ENCODE peak calls at places on chromosome 1, in ten cellular contexts. G is transverse colon, J is suprapubic skin, T is upper lobe of left lung, U is HCT116, M is sigmoid colon, X is stomach, S is GM23338, Y is breast epithelium, P is endothelial cell of umbilical vein. D is an unnamed sample.

GRCh38 chr1:227945891-227946623 is 1.7 kb downstream of the WNT9A start:
- DNase-seq in G (peak; percentile 79), J (peak; percentile 83), T (peak; percentile 88), U (peak; percentile 77), M (peak; percentile 91), X (peak; percentile 86), S (peak; percentile 50), Y (peak; percentile 55), P (peak; percentile 91), D (no peak)

GRCh38 chr1:230153655-230154296 is 86.7 kb downstream of the GALNT2 start:
- DNase-seq in G (no peak), J (no peak), T (no peak), U (no peak), M (peak; percentile 77), X (no peak), S (no peak), Y (no peak), P (no peak), D (no peak)

GRCh38 chr1:235160395-235160964 is 570 bp downstream of the RBM34 start:
- DNase-seq in G (no peak), J (no peak), T (no peak), U (peak; percentile 37), M (no peak), X (no peak), S (peak; percentile 52), Y (no peak), P (no peak), D (peak; percentile 34)

GRCh38 chr1:174964261-174964984 is 35.3 kb upstream of the CACYBP start:
- DNase-seq in G (no peak), J (no peak), T (no peak), U (no peak), M (no peak), X (no peak), S (no peak), Y (no peak), P (peak; percentile 25), D (no peak)

GRCh38 chr1:201348211-201348566 is 29.3 kb downstream of the TNNT2 start:
- DNase-seq in G (peak; percentile 33), J (peak; percentile 59), T (no peak), U (peak; percentile 53), M (no peak), X (peak; percentile 50), S (peak; percentile 92), Y (no peak), P (peak; percentile 17), D (peak; percentile 52)

GRCh38 chr1:58515794-58516401 is 30.6 kb downstream of the OMA1 start:
- DNase-seq in G (peak; percentile 21), J (no peak), T (no peak), U (peak; percentile 69), M (peak; percentile 73), X (peak; percentile 38), S (peak; percentile 90), Y (no peak), P (peak; percentile 71), D (no peak)

GRCh38 chr1:159826436-159827101 is at the start of gene SLAMF8:
- DNase-seq in G (peak; percentile 61), J (no peak), T (no peak), U (no peak), M (no peak), X (peak; percentile 48), S (no peak), Y (peak; percentile 32), P (no peak), D (no peak)

GRCh38 chr1:33128781-33129180 is 47.8 kb downstream of the AZIN2 start:
- DNase-seq in G (no peak), J (no peak), T (no peak), U (no peak), M (no peak), X (no peak), S (no peak), Y (no peak), P (no peak), D (no peak)

GRCh38 chr1:40034869-40035268 is 5.7 kb upstream of the CAP1 start:
- DNase-seq in G (no peak), J (no peak), T (no peak), U (no peak), M (no peak), X (no peak), S (no peak), Y (no peak), P (no peak), D (no peak)

GRCh38 chr1:10610901-10611600 is 136.3 kb downstream of the PEX14 start:
- DNase-seq in G (no peak), J (no peak), T (no peak), U (no peak), M (no peak), X (no peak), S (no peak), Y (no peak), P (no peak), D (no peak)

GRCh38 chr1:230752407-230752806 is 5.2 kb downstream of the CAPN9 start:
- DNase-seq in G (peak; percentile 88), J (no peak), T (peak; percentile 61), U (no peak), M (no peak), X (peak; percentile 88), S (peak; percentile 75), Y (peak; percentile 39), P (no peak), D (no peak)

GRCh38 chr1:203453616-203454015 is 22.0 kb upstream of the PRELP start:
- DNase-seq in G (no peak), J (peak; percentile 17), T (no peak), U (no peak), M (no peak), X (no peak), S (no peak), Y (no peak), P (no peak), D (no peak)

DNA sequence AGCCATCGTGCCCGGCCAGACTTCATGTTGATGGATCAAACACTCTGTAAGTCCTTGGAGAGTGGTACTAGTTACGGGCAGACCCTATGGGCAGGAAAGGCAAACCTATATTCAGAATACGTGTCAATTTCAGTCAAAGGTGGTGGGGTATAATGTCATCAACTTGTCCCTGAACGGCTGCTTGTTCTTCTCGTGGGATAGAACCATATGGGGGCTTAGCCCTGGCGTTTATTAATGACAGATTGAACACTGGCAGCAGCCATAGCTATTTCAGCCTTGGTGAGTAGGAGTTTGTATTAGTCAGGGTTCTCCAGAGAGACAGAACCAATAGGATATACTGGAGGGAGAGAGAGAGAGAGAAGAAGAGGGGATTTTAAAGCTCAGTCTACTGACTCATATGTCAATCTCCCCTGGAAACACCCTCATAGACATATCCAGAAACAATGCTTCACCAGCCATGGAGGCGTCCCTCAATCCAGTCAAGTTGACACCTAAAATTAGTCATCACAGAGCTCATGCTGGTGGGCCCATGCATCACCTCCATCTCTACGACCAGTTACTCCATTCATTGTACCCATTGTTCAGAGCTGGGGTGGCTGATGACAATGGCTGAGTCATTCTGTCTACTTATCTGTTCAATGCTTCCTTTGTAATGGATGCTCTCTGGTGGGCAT is 16.1 kb upstream of the AQP10 start:
- DNase-seq in G (no peak), J (no peak), T (no peak), U (no peak), M (no peak), X (no peak), S (no peak), Y (no peak), P (no peak), D (no peak)
- TF ChIP-seq POLR2AphosphoS5 in G (no peak), J (no peak), T (no peak), U (no peak), M (no peak), X (no peak), S (no peak), Y (no peak), P (no peak), D (no peak)

GRCh38 chr1:84772428-84772943 is 82.2 kb upstream of the SSX2IP start:
- DNase-seq in G (peak; percentile 86), J (peak; percentile 86), T (no peak), U (peak; percentile 78), M (peak; percentile 91), X (peak; percentile 94), S (peak; percentile 93), Y (peak; percentile 66), P (peak; percentile 74), D (peak; percentile 47)
- TF ChIP-seq POLR2AphosphoS5 in G (no peak), J (no peak), T (no peak), U (no peak), M (no peak), X (no peak), S (no peak), Y (no peak), P (no peak), D (no peak)

DNA sequence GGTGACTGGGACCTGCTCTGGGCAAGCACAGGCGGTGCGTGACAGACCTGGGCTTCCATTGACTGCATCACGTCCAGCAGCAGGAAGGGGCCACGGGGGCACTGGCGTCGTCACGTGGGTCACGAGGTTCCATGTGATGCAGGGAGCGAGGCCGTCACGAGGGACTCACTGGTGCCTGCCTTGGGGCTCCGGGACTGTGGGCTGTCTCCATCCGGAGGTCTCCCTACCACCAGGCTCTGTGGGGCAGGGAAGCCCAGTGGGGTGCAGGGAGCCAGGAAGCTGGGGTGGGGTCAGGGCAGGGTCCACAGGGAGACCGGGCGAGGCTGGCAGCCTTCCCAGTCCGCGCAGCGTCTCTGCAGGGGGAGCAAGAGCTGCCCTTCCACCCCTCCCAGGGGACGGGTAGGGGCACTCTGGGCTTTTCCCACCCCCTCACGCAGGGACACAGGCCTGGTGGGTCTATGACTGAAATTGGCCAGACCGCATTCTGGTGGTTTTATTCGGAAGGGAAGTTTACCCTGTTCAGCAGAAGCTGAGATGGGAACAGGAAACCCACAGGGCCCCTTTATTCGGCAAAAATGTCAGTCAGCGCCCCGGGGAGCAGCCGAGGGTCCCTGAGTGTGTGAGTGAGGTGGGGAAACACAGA is 416 bp upstream of the TNFRSF14 start:
- DNase-seq in G (peak; percentile 88), J (peak; percentile 95), T (peak; percentile 91), U (no peak), M (peak; percentile 98), X (peak; percentile 82), S (no peak), Y (peak; percentile 86), P (peak; percentile 42), D (peak; percentile 75)
- TF ChIP-seq POLR2AphosphoS5 in G (peak; percentile 85), J (no peak), T (peak; percentile 97), U (no peak), M (peak; percentile 92), X (peak; percentile 85), S (no peak), Y (peak; percentile 94), P (no peak), D (peak; percentile 47)

GRCh38 chr1:16174886-16175598 is 19.2 kb upstream of the EPHA2 start:
- DNase-seq in G (no peak), J (no peak), T (no peak), U (no peak), M (no peak), X (no peak), S (no peak), Y (no peak), P (no peak), D (no peak)

GRCh38 chr1:16177306-16177705 is 21.4 kb upstream of the EPHA2 start:
- DNase-seq in G (no peak), J (no peak), T (no peak), U (no peak), M (no peak), X (no peak), S (no peak), Y (no peak), P (no peak), D (no peak)

GRCh38 chr1:16174261-16174871 is 18.5 kb upstream of the EPHA2 start:
- DNase-seq in G (no peak), J (no peak), T (no peak), U (no peak), M (no peak), X (no peak), S (no peak), Y (no peak), P (no peak), D (no peak)

GRCh38 chr1:16173447-16174260 is 17.8 kb upstream of the EPHA2 start:
- DNase-seq in G (peak; percentile 89), J (no peak), T (peak; percentile 87), U (peak; percentile 94), M (no peak), X (peak; percentile 84), S (no peak), Y (peak; percentile 91), P (peak; percentile 60), D (no peak)

GRCh38 chr1:16175610-16176553 is 20.0 kb upstream of the EPHA2 start:
- DNase-seq in G (peak; percentile 86), J (peak; percentile 91), T (peak; percentile 94), U (no peak), M (peak; percentile 97), X (peak; percentile 94), S (no peak), Y (no peak), P (peak; percentile 87), D (no peak)
- TF ChIP-seq POLR2AphosphoS5 in G (peak; percentile 54), J (no peak), T (no peak), U (peak; percentile 55), M (peak; percentile 62), X (peak; percentile 16), S (no peak), Y (peak; percentile 28), P (peak; percentile 51), D (no peak)

D was measured in GM12891.